ENCODE peak calls at places on chromosome 21, in four cellular contexts. R, A, L and T are unnamed samples.

GRCh38 chr21:33396436-33396835 is 6.8 kb upstream of the IFNGR2 start:
- DNase-seq in R (no peak), A (no peak), L (no peak), T (no peak)

GRCh38 chr21:44574457-44575306 is 1.2 kb downstream of the KRTAP10-4 start:
- DNase-seq in R (peak; percentile 14), L (no peak), A (no peak), T (no peak)

GRCh38 chr21:42425603-42425985 is 21.9 kb downstream of the UBASH3A start:
- DNase-seq in R (no peak), A (no peak), L (no peak), T (no peak)

GRCh38 chr21:33380483-33380998 is 22.7 kb upstream of the IFNGR2 start:
- DNase-seq in L (peak; percentile 94), A (peak; percentile 93), R (peak; percentile 99), T (peak; percentile 99)

GRCh38 chr21:39251326-39251725 is 62.1 kb downstream of the BRWD1 start:
- DNase-seq in L (no peak), A (no peak), R (no peak), T (peak; percentile 60)

GRCh38 chr21:14675774-14676530 is 129.8 kb upstream of the SAMSN1 start:
- DNase-seq in A (no peak), L (no peak), R (no peak), T (no peak)

GRCh38 chr21:45516071-45516670 is 26.1 kb downstream of the SLC19A1 start:
- DNase-seq in L (no peak), A (no peak), R (no peak), T (no peak)

GRCh38 chr21:44686000-44686781 is 4.2 kb upstream of the KRTAP12-1 start:
- DNase-seq in A (no peak), L (no peak), R (no peak), T (no peak)

GRCh38 chr21:42122398-42122797 is 51.3 kb downstream of the UMODL1 start:
- DNase-seq in L (no peak), A (no peak), R (no peak), T (no peak)

GRCh38 chr21:33013618-33014017 is 12.1 kb upstream of the OLIG2 start:
- DNase-seq in A (no peak), R (no peak), L (no peak), T (no peak)

GRCh38 chr21:36175771-36176565 is 19.3 kb downstream of the DOP1B start:
- DNase-seq in R (no peak), A (no peak), L (no peak), T (no peak)
- H3K4me3 ChIP-seq in R (no peak overlapping the region), A (no peak overlapping the region), L (no peak overlapping the region), T (no peak overlapping the region)

GRCh38 chr21:25791321-25791720 is 56.5 kb downstream of the GABPA start:
- DNase-seq in L (no peak), A (no peak), R (peak; percentile 21), T (no peak)

GRCh38 chr21:25788677-25789076 is 53.9 kb downstream of the GABPA start:
- DNase-seq in L (no peak), A (no peak), R (no peak), T (no peak)

GRCh38 chr21:25790122-25790951 is 55.6 kb downstream of the GABPA start:
- DNase-seq in L (peak; percentile 18), R (peak; percentile 58), A (no peak), T (peak; percentile 60)
- TF ChIP-seq CTCF in L (peak; percentile 57), R (peak; percentile 72), A (no peak), T (peak; percentile 36)

GRCh38 chr21:29148535-29148934 is 18.1 kb downstream of the MAP3K7CL start:
- DNase-seq in L (no peak), R (no peak), A (no peak), T (peak; percentile 85)

GRCh38 chr21:29144736-29145353 is 14.4 kb downstream of the MAP3K7CL start:
- DNase-seq in A (no peak), R (peak; percentile 23), L (no peak), T (peak; percentile 47)

GRCh38 chr21:29145354-29145782 is 14.9 kb downstream of the MAP3K7CL start:
- DNase-seq in L (peak; percentile 83), A (peak; percentile 29), R (peak; percentile 97), T (peak; percentile 87)

GRCh38 chr21:29146726-29147125 is 16.3 kb downstream of the MAP3K7CL start:
- DNase-seq in L (no peak), R (no peak), A (no peak), T (peak; percentile 17)

DNA sequence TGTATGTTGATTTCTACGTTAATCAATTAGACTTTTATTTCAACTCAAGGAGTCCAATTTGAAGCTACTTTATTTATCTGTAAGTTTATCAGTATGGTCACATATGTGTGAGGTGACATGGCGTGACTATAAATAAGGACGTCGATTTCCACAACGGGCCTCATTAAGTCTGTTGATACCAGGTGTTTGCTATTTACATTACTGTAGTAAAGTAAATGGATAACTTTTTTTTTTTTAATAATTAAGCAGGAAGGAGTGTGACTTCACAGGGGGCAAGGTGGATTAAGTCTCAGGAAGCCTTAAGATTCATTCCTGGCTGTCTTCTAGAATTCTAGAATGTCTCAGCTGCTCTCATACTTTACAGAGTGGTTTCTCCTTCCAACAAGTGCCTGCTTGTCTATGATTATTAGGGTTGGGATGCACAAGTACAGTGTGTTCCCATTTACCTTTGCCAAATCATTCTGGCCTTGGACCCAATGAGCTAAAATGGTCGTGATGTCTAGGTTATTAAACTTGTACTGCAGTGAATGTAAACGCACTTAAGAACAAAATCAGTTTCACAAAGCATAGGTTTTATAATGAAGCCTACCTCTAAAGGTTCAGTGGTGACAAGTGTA is 15.5 kb downstream of the MAP3K7CL start:
- DNase-seq in R (no peak), L (no peak), A (no peak), T (no peak)
- H3K4me3 ChIP-seq in R (peak overlapping the region; percentile 18), L (no peak overlapping the region), A (peak overlapping the region; percentile 30), T (no peak overlapping the region)

GRCh38 chr21:26844258-26845065 is 747 bp downstream of the ADAMTS1 start:
- DNase-seq in A (no peak), R (peak; percentile 33), L (peak; percentile 21), T (peak; percentile 71)

GRCh38 chr21:26845066-26845749 is at the start of gene ADAMTS1:
- DNase-seq in R (peak; percentile 76), L (peak; percentile 75), A (peak; percentile 77), T (peak; percentile 92)

GRCh38 chr21:26845750-26846035 is 484 bp upstream of the ADAMTS1 start:
- DNase-seq in R (no peak), A (no peak), L (no peak), T (no peak)

GRCh38 chr21:26847951-26848350 is 2.7 kb upstream of the ADAMTS1 start:
- DNase-seq in A (no peak), R (no peak), L (no peak), T (no peak)

GRCh38 chr21:26846036-26846931 is 1.1 kb upstream of the ADAMTS1 start:
- DNase-seq in A (peak; percentile 36), R (peak; percentile 69), L (peak; percentile 63), T (peak; percentile 95)
- TF ChIP-seq CTCF in A (peak; percentile 33), R (no peak), L (peak; percentile 38), T (no peak)

GRCh38 chr21:35206141-35207125 is 157.3 kb upstream of the RUNX1 start:
- DNase-seq in R (no peak), L (no peak), A (no peak), T (no peak)
- H3K4me3 ChIP-seq in R (no peak overlapping the region), L (no peak overlapping the region), A (no peak overlapping the region), T (no peak overlapping the region)

GRCh38 chr21:31346256-31346821 is 2.3 kb upstream of the TIAM1 start:
- DNase-seq in R (no peak), L (no peak), A (no peak), T (no peak)

GRCh38 chr21:31343680-31344480 is at the start of gene TIAM1:
- DNase-seq in R (peak; percentile 89), L (peak; percentile 75), A (peak; percentile 5), T (peak; percentile 59)

GRCh38 chr21:31348188-31348587 is 4.1 kb upstream of the TIAM1 start:
- DNase-seq in L (no peak), R (no peak), A (no peak), T (no peak)

GRCh38 chr21:31349208-31349607 is 5.1 kb upstream of the TIAM1 start:
- DNase-seq in R (no peak), A (no peak), L (no peak), T (no peak)

DNA sequence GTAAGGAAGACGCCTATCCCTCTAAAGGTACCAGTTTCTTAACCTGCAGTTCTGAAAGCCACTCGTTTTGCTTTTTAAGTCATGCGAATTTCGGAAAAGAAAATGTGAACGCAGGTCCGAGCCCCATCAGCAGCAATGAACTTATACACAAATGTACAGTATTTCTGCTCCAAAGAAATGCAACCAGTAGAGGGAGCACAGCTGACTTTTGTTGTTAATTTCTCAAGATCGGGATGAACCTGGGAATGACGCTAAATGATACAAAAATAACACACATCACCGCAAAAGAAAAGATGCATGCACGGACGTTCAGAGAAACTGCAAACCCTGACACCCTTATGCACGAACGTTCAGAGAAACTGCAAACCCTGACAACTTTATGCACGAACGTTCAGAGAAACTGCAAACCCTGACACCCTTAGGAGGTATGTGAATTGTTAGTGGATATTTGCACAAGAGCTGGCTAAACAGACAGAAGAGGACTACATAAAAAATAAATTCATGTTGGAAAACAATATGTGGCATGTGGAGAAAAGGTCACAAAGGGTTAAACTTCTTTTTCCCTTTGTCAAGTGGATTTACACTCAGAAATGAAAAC is 3.5 kb upstream of the TIAM1 start:
- DNase-seq in L (peak; percentile 53), A (no peak), R (peak; percentile 84), T (peak; percentile 52)
- TF ChIP-seq CTCF in L (peak; percentile 72), A (no peak), R (peak; percentile 83), T (no peak)

GRCh38 chr21:34615487-34615814 is 538 bp upstream of the RCAN1 start:
- DNase-seq in R (no peak), A (no peak), L (no peak), T (no peak)
- H3K4me3 ChIP-seq in R (peak overlapping the region; percentile 70), A (peak overlapping the region; percentile 84), L (peak overlapping the region; percentile 67), T (peak overlapping the region; percentile 55)

DNA sequence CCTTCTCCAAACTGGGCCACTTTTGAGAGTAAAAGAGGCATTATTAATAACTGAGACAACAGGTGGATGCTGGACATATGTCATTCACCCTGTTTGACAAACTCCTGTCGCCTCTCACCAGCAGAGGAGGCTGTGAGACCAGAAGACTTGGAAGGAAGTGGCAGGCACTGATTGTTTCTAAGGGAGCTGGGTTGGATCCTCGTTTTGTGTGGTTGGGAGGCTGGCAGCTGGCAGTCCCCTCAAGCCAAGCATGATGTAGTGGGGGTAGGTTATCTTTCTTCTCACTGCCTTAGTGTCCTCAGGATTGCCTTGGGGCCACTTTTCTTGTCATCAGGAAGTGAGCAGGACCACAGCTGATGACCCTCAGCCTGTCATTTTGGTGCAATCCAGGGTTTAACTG is 86.5 kb upstream of the KCNJ15 start:
- DNase-seq in R (peak; percentile 66), L (peak; percentile 17), A (no peak), T (peak; percentile 53)
- TF ChIP-seq CTCF in R (peak; percentile 72), L (peak; percentile 77), A (peak; percentile 31), T (peak; percentile 25)